ENCODE peak calls at places on chromosomes 3 and 15, in seven cellular contexts. N, S, A, P, D, Z and B are unnamed samples.

GRCh38 chr15:40333922-40334492 is 6.7 kb downstream of the CCDC9B start:
- DNase-seq in N (peak), S (peak), A (peak), P (no peak), D (peak), Z (peak), B (peak)

GRCh38 chr15:28935316-28935715 is 49.5 kb downstream of the APBA2 start:
- DNase-seq in N (no peak), S (no peak), A (no peak), P (peak), D (no peak), Z (no peak), B (no peak)

GRCh38 chr3:125013095-125013494 is 42.7 kb downstream of the HEG1 start:
- DNase-seq in N (no peak), S (no peak), A (no peak), P (no peak), D (no peak), Z (no peak), B (no peak)

GRCh38 chr3:52039846-52040245 is 16.5 kb downstream of the DUSP7 start:
- DNase-seq in N (peak), S (peak), A (peak), P (no peak), D (peak), Z (no peak), B (peak)

GRCh38 chr3:73568371-73568862 is 56.3 kb downstream of the PDZRN3 start:
- DNase-seq in N (no peak), S (no peak), A (no peak), P (no peak), D (no peak), Z (no peak), B (no peak)

GRCh38 chr3:134328147-134328591 is 46.1 kb downstream of the AMOTL2 start:
- DNase-seq in N (no peak), S (no peak), A (no peak), P (no peak), D (no peak), Z (no peak), B (no peak)

GRCh38 chr3:189132125-189132744 is 39.5 kb upstream of the TPRG1 start:
- DNase-seq in N (peak), S (peak), A (peak), P (no peak), D (peak), Z (peak), B (no peak)

GRCh38 chr3:124632566-124633140 is 97.6 kb upstream of the UMPS start:
- DNase-seq in N (no peak), S (no peak), A (no peak), P (no peak), D (no peak), Z (no peak), B (no peak)

GRCh38 chr3:10419637-10420232 is 85.7 kb downstream of the ATP2B2 start:
- DNase-seq in N (no peak), S (no peak), A (no peak), P (no peak), D (no peak), Z (no peak), B (no peak)

GRCh38 chr3:161560006-161560637 is 63.5 kb downstream of the OTOL1 start:
- DNase-seq in N (peak), S (peak), A (peak), P (peak), D (peak), Z (peak), B (peak)

GRCh38 chr3:136750922-136751258 is 1.3 kb downstream of the STAG1 start:
- DNase-seq in N (no peak), S (no peak), A (no peak), P (no peak), D (no peak), Z (no peak), B (no peak)

GRCh38 chr3:32195995-32196540 is 42.4 kb upstream of the CMTM8 start:
- DNase-seq in N (no peak), S (no peak), A (no peak), P (no peak), D (no peak), Z (no peak), B (no peak)

GRCh38 chr15:40439461-40440299 is 1.1 kb upstream of the BAHD1 start:
- DNase-seq in N (peak), S (peak), A (no peak), P (no peak), D (peak), Z (peak), B (peak)

GRCh38 chr3:193592841-193593665 is at the start of gene OPA1:
- DNase-seq in N (peak), S (peak), A (peak), P (peak), D (peak), Z (peak), B (peak)
- TF ChIP-seq POLR2A in N (peak), S (peak), A (peak), P (peak), D (peak), Z (peak), B (no peak)

DNA sequence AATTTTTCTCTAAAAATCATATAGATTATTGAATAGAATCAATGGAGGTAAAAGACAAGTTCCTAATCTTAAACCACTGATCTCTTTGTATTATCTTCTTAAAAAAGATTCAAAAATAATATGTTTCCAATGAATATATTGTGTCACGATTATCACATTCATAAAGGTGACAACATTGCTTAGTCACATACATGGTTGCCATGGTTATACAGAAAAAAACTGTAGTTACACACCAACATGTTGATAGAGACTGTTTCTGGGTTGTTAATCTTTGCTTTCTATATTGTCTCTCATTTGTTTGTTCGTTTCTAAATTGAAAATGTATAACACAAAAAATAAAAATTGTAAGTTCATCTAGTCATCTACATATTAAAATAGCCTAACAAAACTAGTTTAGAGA is 376.0 kb upstream of the ALCAM start:
- DNase-seq in N (no peak), S (no peak), A (no peak), P (no peak), D (no peak), Z (no peak), B (no peak)
- TF ChIP-seq POLR2A in N (no peak), S (no peak), A (no peak), P (no peak), D (no peak), Z (no peak), B (no peak)

DNA sequence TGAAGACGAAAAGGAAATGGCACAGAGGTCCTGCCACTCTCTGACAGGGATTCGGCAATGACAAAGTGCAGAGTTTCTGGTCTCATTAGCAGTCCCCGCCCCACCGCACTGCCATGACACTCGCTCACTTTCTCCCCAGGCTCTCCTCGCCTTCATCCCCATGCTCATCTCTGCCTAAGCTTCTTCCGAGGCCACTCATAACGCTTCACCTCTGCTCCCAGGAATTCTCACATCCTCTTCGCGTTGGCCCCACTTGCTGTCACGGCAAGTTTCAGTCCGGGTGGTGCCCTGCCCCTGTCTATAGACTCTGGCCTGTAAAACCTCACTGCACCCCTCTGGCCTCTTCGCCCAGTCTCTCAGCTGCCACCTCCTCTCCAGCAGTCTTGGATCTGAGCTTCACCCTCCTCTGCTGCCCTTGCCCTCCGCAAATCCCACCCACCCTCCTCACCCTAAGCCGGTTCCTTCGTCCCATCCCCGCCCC is 654 bp downstream of the RUBCN start:
- DNase-seq in N (peak), S (peak), A (no peak), P (peak), D (peak), Z (peak), B (peak)
- TF ChIP-seq POLR2A in N (no peak), S (no peak), A (no peak), P (no peak), D (no peak), Z (no peak), B (no peak)

GRCh38 chr15:57358611-57359010 is 17.7 kb upstream of the CGNL1 start:
- DNase-seq in N (no peak), S (no peak), A (no peak), P (no peak), D (no peak), Z (no peak), B (no peak)
- TF ChIP-seq POLR2A in N (no peak), S (no peak), A (no peak), P (no peak), D (no peak), Z (no peak), B (no peak)

GRCh38 chr3:167700926-167701325 is 33.8 kb downstream of the PDCD10 start:
- DNase-seq in N (no peak), S (no peak), A (no peak), P (no peak), D (no peak), Z (no peak), B (no peak)

GRCh38 chr3:167709690-167710089 is 25.0 kb downstream of the PDCD10 start:
- DNase-seq in N (no peak), S (no peak), A (no peak), P (no peak), D (no peak), Z (no peak), B (no peak)

GRCh38 chr3:167711439-167711838 is 23.3 kb downstream of the PDCD10 start:
- DNase-seq in N (no peak), S (no peak), A (no peak), P (no peak), D (no peak), Z (no peak), B (no peak)

GRCh38 chr3:167710552-167710951 is 24.1 kb downstream of the PDCD10 start:
- DNase-seq in N (no peak), S (no peak), A (no peak), P (no peak), D (no peak), Z (peak), B (no peak)

GRCh38 chr3:167705840-167706239 is 28.9 kb downstream of the PDCD10 start:
- DNase-seq in N (no peak), S (no peak), A (no peak), P (no peak), D (no peak), Z (no peak), B (no peak)
- TF ChIP-seq POLR2A in N (no peak), S (no peak), A (no peak), P (no peak), D (no peak), Z (no peak), B (no peak)

GRCh38 chr3:195445885-195446284 is 3.1 kb upstream of the ACAP2 start:
- DNase-seq in N (no peak), S (no peak), A (no peak), P (no peak), D (no peak), Z (no peak), B (no peak)

GRCh38 chr3:195441971-195442572 is 748 bp downstream of the ACAP2 start:
- DNase-seq in N (peak), S (peak), A (peak), P (peak), D (peak), Z (peak), B (peak)

GRCh38 chr3:195442573-195443390 is at the start of gene ACAP2:
- DNase-seq in N (peak), S (peak), A (peak), P (peak), D (peak), Z (peak), B (peak)

GRCh38 chr3:195441476-195441970 is 1.3 kb downstream of the ACAP2 start:
- DNase-seq in N (no peak), S (no peak), A (no peak), P (peak), D (no peak), Z (peak), B (peak)

DNA sequence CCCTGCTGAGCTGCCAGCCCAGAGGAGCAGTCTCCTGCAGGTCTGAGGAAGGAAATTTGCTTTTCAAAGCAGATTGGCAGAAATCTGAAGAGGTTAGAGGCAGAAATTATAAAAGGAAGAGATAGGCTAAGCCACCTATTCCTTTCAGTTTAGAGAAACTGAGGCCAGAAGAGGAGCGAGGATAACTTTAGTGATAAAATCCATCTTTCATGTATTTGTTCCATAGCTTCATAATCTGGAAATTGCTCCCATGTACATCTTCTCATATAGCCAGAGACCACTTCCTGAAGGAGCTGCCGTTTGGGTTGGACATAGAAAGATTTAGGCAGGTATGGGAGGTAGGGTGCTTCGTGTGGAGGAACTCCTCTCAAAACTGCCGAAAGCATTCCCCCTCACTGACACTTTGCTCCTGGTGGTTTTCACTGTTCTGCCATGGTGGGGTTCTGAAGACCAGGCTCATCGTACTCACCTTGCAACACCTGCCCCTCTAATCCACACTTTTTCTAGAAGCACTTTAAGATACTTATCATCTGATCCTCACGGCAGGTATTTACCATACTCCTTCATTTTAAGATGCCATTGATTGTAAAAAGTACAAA is 670 bp upstream of the ACAP2 start:
- DNase-seq in N (no peak), S (no peak), A (no peak), P (no peak), D (no peak), Z (no peak), B (no peak)
- TF ChIP-seq POLR2A in N (no peak), S (no peak), A (no peak), P (peak), D (no peak), Z (no peak), B (no peak)

GRCh38 chr3:104870276-104870675 is 496.4 kb upstream of the ALCAM start:
- DNase-seq in N (no peak), S (no peak), A (no peak), P (no peak), D (no peak), Z (no peak), B (no peak)

GRCh38 chr3:104868291-104868690 is 498.4 kb upstream of the ALCAM start:
- DNase-seq in N (no peak), S (no peak), A (no peak), P (no peak), D (no peak), Z (no peak), B (no peak)

GRCh38 chr3:104878395-104878794 is 488.3 kb upstream of the ALCAM start:
- DNase-seq in N (no peak), S (no peak), A (no peak), P (no peak), D (no peak), Z (no peak), B (no peak)

GRCh38 chr3:104873331-104873730 is 493.4 kb upstream of the ALCAM start:
- DNase-seq in N (no peak), S (no peak), A (no peak), P (no peak), D (no peak), Z (no peak), B (no peak)
- TF ChIP-seq POLR2A in N (no peak), S (no peak), A (no peak), P (no peak), D (no peak), Z (no peak), B (no peak)

DNA sequence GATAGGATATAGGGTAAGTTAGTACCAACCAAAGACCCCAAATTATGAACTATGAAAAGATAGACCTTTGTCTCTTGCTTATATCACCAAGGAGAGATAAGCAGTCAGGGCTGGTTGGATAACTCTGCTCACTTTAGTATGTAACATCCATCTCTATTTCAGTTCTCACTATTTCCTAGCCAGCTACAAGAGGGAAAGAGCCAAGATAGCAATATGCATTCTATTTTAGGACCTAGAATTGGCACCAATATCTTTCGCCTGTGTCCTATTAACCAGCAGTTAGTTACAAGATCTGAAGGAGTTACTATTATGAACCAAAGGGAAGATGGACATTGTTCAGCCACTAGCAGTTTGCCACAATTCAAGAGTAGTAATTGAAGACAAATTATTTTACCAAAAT is 457.5 kb downstream of the NSUN3 start:
- DNase-seq in N (no peak), S (no peak), A (no peak), P (no peak), D (no peak), Z (no peak), B (no peak)
- TF ChIP-seq POLR2A in N (no peak), S (no peak), A (no peak), P (no peak), D (no peak), Z (no peak), B (no peak)

GRCh38 chr15:42159381-42160015 is 3.1 kb upstream of the PLA2G4F start:
- DNase-seq in N (no peak), S (peak), A (no peak), P (no peak), D (peak), Z (no peak), B (no peak)
- TF ChIP-seq POLR2A in N (no peak), S (no peak), A (no peak), P (no peak), D (no peak), Z (no peak), B (no peak)